ENCODE peak calls at places on chromosome 19, in seven cellular contexts. W, U, V, X, Z, A and S are unnamed samples.
A peak's percentile ranks its signal among the peaks of the same experiment; 100 is the strongest.

GRCh38 chr19:3509566-3509989 is 3.5 kb downstream of the FZR1 start:
- DNase-seq in X (no peak), Z (no peak), A (no peak), W (no peak), U (no peak), V (no peak), S (no peak)

GRCh38 chr19:50750010-50750409 is 20.3 kb upstream of the GPR32 start:
- DNase-seq in W (no peak), U (no peak), A (peak; percentile 43), X (no peak), Z (no peak), V (no peak), S (no peak)

GRCh38 chr19:18007939-18008673 is at the start of gene ARRDC2:
- DNase-seq in X (peak; percentile 78), U (peak; percentile 73), Z (peak; percentile 93), W (peak; percentile 88), V (peak; percentile 94), A (peak; percentile 88), S (peak; percentile 83)

GRCh38 chr19:10011974-10012373 is 1.3 kb upstream of the RDH8 start:
- DNase-seq in V (no peak), U (no peak), W (no peak), Z (no peak), X (no peak), A (no peak), S (no peak)

GRCh38 chr19:13748169-13748884 is 16.0 kb upstream of the MRI1 start:
- DNase-seq in Z (no peak), X (no peak), W (no peak), U (no peak), A (no peak), V (no peak), S (no peak)

GRCh38 chr19:41588497-41589209 is 12.7 kb downstream of the CEACAM21 start:
- DNase-seq in Z (no peak), W (no peak), U (no peak), A (no peak), V (no peak), X (no peak), S (peak; percentile 42)

GRCh38 chr19:30395283-30395682 is 23.1 kb downstream of the ZNF536 start:
- DNase-seq in U (no peak), X (no peak), W (no peak), V (no peak), Z (no peak), A (no peak), S (no peak)

GRCh38 chr19:49679832-49680472 is 2.9 kb downstream of the PRMT1 start:
- DNase-seq in Z (no peak), U (no peak), V (no peak), W (peak; percentile 62), A (no peak), X (no peak), S (no peak)

GRCh38 chr19:46633130-46633529 is 2.9 kb downstream of the GNG8 start:
- DNase-seq in W (no peak), A (no peak), X (no peak), V (no peak), U (no peak), Z (no peak), S (no peak)

GRCh38 chr19:45444318-45445041 is 20.8 kb upstream of the ERCC1 start:
- DNase-seq in Z (peak; percentile 97), V (peak; percentile 93), W (peak; percentile 90), U (peak; percentile 93), X (peak; percentile 94), A (peak; percentile 93), S (peak; percentile 95)

GRCh38 chr19:45577111-45577905 is 7.3 kb downstream of the OPA3 start:
- DNase-seq in W (no peak), V (peak; percentile 79), Z (peak; percentile 51), U (peak; percentile 63), A (no peak), X (no peak), S (no peak)

GRCh38 chr19:29704562-29705558 is 10.2 kb downstream of the C19orf12 start:
- DNase-seq in X (no peak), W (no peak), A (no peak), V (no peak), U (no peak), Z (no peak), S (no peak)

GRCh38 chr19:11279505-11280236 is 16.3 kb upstream of the TSPAN16 start:
- DNase-seq in V (no peak), X (no peak), Z (no peak), A (no peak), W (no peak), U (no peak), S (no peak)

GRCh38 chr19:48395499-48395898 is 2.0 kb downstream of the GRIN2D start:
- DNase-seq in U (no peak), A (no peak), V (no peak), W (no peak), Z (no peak), X (no peak), S (no peak)
- TF ChIP-seq CTCF in U (no peak), A (no peak), V (no peak), W (no peak), Z (no peak), X (no peak), S (no peak)

GRCh38 chr19:1055028-1055425 is 11.9 kb upstream of the ARHGAP45 start:
- DNase-seq in A (no peak), Z (no peak), U (no peak), W (no peak), V (no peak), X (no peak), S (no peak)

GRCh38 chr19:1058112-1058511 is 8.9 kb upstream of the ARHGAP45 start:
- DNase-seq in W (no peak), V (no peak), X (no peak), U (no peak), A (no peak), Z (no peak), S (no peak)

GRCh38 chr19:1055886-1056620 is 10.9 kb upstream of the ARHGAP45 start:
- DNase-seq in W (no peak), X (no peak), V (no peak), Z (no peak), A (no peak), U (no peak), S (no peak)

GRCh38 chr19:1054102-1055027 is 12.6 kb upstream of the ARHGAP45 start:
- DNase-seq in W (no peak), A (no peak), V (no peak), X (no peak), Z (no peak), U (no peak), S (no peak)

DNA sequence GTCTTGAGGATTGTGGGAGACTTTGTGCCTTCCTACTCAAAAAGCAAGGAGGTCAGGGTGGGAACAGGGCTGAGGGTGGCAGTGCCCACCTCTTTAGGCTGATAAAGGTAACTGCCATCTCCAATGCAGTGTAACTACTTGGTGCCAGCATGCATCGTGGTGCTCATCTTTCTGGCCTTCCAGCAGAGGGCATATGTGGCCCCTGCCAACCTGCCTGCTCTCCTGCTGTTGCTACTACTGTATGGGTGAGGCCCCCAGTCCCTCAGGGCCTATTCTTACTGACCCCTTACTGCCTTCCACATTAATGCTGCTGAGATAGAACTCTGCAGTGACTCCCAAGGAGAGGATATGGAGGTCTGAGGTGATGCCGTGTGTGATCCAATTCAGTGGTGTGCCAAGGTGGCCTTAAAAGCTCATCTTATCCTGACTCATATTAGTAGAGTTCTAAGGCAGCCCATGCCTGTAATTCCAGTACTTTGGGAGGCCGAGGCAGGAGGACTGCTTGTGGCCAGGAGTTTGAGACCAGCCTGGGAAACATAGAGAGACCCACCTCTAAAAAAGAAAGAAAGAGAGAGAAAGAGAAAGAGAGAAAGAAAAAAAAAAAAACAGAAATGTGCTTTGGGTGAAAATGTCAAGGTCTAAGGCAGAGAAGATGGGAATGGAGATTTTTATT is 9.6 kb upstream of the ARHGAP45 start:
- DNase-seq in V (no peak), X (no peak), W (no peak), A (no peak), Z (no peak), U (no peak), S (no peak)
- TF ChIP-seq CTCF in V (no peak), X (no peak), W (no peak), A (no peak), Z (no peak), U (peak; percentile 26), S (no peak)

DNA sequence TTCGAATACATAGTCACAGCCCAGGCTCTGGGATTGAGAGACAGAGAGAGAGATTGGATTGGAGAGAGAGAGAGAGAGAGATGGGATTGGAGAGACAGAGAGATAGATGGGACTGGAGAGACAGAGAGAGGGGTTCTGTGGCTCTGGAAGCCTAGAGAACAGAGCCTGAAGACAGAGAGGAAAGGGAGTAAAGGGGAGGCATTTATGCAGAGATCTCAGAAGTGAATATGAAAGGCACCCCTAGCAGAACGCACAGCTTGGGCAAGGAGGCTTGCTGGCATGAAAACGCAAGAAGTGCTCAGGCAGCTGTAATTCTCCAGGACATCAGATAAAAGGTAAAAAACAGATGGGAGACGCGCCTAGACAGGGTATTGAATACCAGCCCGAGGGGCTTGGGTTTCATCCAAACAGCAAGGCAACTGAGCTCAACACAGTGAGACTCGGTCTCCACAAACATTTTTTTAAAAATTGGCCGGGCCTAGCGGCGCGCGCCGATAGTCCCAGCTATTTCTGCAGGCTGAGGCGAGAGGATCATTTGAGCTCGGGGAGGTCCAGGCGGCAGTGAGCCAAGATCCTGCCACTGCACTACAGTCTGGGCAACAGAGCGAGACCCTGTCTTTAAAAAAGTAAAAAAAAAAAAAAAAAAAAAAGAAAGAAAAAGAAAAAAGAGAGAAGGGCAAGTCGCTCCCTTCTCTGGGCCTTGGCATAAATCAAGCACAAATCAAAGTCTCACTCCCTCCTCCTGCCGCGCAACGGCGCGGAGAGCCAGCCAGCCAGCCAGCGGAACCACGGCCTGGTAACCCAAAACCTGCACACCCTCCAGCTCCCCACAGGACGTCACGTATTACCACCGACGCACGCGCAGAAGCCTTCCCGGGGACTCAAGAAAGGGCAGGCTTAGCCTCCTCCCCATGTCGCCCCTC is 769 bp upstream of the PPP2R1A start:
- DNase-seq in A (peak; percentile 96), W (peak; percentile 75), U (no peak), V (no peak), Z (peak; percentile 79), X (no peak), S (peak; percentile 43)
- TF ChIP-seq CTCF in A (no peak), W (peak; percentile 32), U (no peak), V (no peak), Z (no peak), X (no peak), S (no peak)

GRCh38 chr19:22527554-22527953 is 105.4 kb upstream of the ZNF98 start:
- DNase-seq in V (no peak), A (no peak), U (no peak), Z (no peak), W (no peak), X (no peak), S (no peak)

GRCh38 chr19:22526661-22527272 is 104.6 kb upstream of the ZNF98 start:
- DNase-seq in V (no peak), U (no peak), W (no peak), X (no peak), A (no peak), Z (no peak), S (no peak)

GRCh38 chr19:22528956-22529355 is 105.2 kb upstream of the ZNF492 start:
- DNase-seq in X (no peak), V (no peak), A (no peak), W (no peak), U (no peak), Z (no peak), S (no peak)

GRCh38 chr19:22532388-22533310 is 101.5 kb upstream of the ZNF492 start:
- DNase-seq in X (no peak), U (no peak), Z (peak; percentile 31), A (no peak), V (no peak), W (no peak), S (no peak)

DNA sequence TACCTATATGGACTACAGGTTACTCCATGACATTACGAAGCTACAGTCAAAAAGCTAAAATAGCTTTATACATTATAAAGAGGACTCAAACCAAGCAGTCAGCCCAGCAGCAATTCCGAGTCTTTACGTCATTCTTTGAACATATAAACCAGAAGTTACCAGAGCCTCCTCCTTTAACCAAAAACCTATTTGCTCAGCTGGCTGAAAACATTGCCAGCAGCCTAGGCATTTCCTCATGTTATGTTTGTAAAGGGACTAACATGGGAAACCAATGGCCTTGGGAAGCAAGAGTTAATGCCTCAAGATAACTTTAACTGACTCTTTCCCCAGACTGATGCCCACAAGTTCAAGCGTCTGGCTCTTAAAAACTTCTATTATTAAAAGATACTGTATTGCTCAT is 104.1 kb upstream of the ZNF492 start:
- DNase-seq in V (no peak), U (no peak), A (no peak), W (no peak), Z (no peak), X (no peak), S (no peak)
- TF ChIP-seq CTCF in V (no peak), U (no peak), A (no peak), W (no peak), Z (no peak), X (no peak), S (no peak)